ENCODE peak calls at places on chromosomes 3 and 15, in seven cellular contexts. One of them, this sample, is unnamed.

GRCh38 chr15:90823455-90823974 is 44.9 kb upstream of the FURIN start:
- DNase-seq in psoas muscle: no peak
- DNase-seq in fibroblast of villous mesenchyme: no peak
- DNase-seq in BJ: no peak
- DNase-seq in right atrium auricular region: no peak
- DNase-seq in HepG2: no peak
- DNase-seq in brain microvascular endothelial cell: no peak
- DNase-seq in this sample: no peak

GRCh38 chr3:123448503-123449091 is at the start of gene ADCY5:
- DNase-seq in psoas muscle: peak
- DNase-seq in fibroblast of villous mesenchyme: peak
- DNase-seq in BJ: no peak
- DNase-seq in right atrium auricular region: no peak
- DNase-seq in HepG2: no peak
- DNase-seq in brain microvascular endothelial cell: no peak
- DNase-seq in this sample: no peak

GRCh38 chr3:111845996-111846395 is 13.1 kb upstream of the PHLDB2 start:
- DNase-seq in psoas muscle: no peak
- DNase-seq in fibroblast of villous mesenchyme: peak
- DNase-seq in BJ: no peak
- DNase-seq in right atrium auricular region: no peak
- DNase-seq in HepG2: no peak
- DNase-seq in brain microvascular endothelial cell: peak
- DNase-seq in this sample: peak

GRCh38 chr3:60146121-60146520 is 1096.3 kb upstream of the CFAP20DC start:
- DNase-seq in psoas muscle: no peak
- DNase-seq in fibroblast of villous mesenchyme: no peak
- DNase-seq in BJ: no peak
- DNase-seq in right atrium auricular region: no peak
- DNase-seq in HepG2: no peak
- DNase-seq in brain microvascular endothelial cell: no peak
- DNase-seq in this sample: no peak

GRCh38 chr15:79811406-79812405 is 85.1 kb downstream of the MTHFS start:
- DNase-seq in psoas muscle: peak
- DNase-seq in fibroblast of villous mesenchyme: peak
- DNase-seq in BJ: no peak
- DNase-seq in right atrium auricular region: peak
- DNase-seq in HepG2: no peak
- DNase-seq in brain microvascular endothelial cell: no peak
- DNase-seq in this sample: peak

GRCh38 chr15:89090791-89091666 is 2.8 kb downstream of the ABHD2 start:
- DNase-seq in psoas muscle: peak
- DNase-seq in fibroblast of villous mesenchyme: peak
- DNase-seq in BJ: peak
- DNase-seq in right atrium auricular region: peak
- DNase-seq in HepG2: no peak
- DNase-seq in brain microvascular endothelial cell: peak
- DNase-seq in this sample: peak

GRCh38 chr3:134077649-134078081 is 47.9 kb upstream of the SLCO2A1 start:
- DNase-seq in psoas muscle: no peak
- DNase-seq in fibroblast of villous mesenchyme: no peak
- DNase-seq in BJ: no peak
- DNase-seq in right atrium auricular region: no peak
- DNase-seq in HepG2: no peak
- DNase-seq in brain microvascular endothelial cell: no peak
- DNase-seq in this sample: no peak

GRCh38 chr3:138898301-138898700 is 48.6 kb downstream of the FOXL2 start:
- DNase-seq in psoas muscle: no peak
- DNase-seq in fibroblast of villous mesenchyme: peak
- DNase-seq in BJ: peak
- DNase-seq in right atrium auricular region: no peak
- DNase-seq in HepG2: no peak
- DNase-seq in brain microvascular endothelial cell: peak
- DNase-seq in this sample: peak

GRCh38 chr3:179701176-179701827 is 48.5 kb downstream of the USP13 start:
- DNase-seq in psoas muscle: no peak
- DNase-seq in fibroblast of villous mesenchyme: no peak
- DNase-seq in BJ: no peak
- DNase-seq in right atrium auricular region: no peak
- DNase-seq in HepG2: no peak
- DNase-seq in brain microvascular endothelial cell: no peak
- DNase-seq in this sample: no peak
- H3K4me3 ChIP-seq in psoas muscle: no peak
- H3K4me3 ChIP-seq in fibroblast of villous mesenchyme: no peak
- H3K4me3 ChIP-seq in BJ: no peak
- H3K4me3 ChIP-seq in right atrium auricular region: no peak
- H3K4me3 ChIP-seq in HepG2: no peak
- H3K4me3 ChIP-seq in brain microvascular endothelial cell: no peak
- H3K4me3 ChIP-seq in this sample: no peak

DNA sequence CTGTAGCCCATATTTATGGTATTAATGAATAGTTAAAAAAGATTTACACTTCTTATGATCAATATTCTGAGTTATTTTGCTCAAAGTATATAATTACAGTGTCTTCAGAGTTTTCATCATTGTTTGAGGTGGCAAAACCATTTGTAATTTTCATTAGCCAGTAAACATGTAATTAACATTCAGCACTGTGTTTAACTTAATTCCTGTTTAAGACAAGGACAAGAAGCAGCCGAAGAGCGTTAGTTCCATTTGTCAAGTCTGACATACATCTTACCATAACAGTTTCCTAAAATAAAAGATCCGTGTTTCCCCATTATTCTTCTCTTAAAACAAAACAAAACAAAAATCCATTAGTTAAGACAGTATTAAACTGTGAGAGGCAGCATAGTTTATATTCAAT is 5.6 kb upstream of the NR2F2 start:
- DNase-seq in psoas muscle: no peak
- DNase-seq in fibroblast of villous mesenchyme: peak
- DNase-seq in BJ: no peak
- DNase-seq in right atrium auricular region: no peak
- DNase-seq in HepG2: no peak
- DNase-seq in brain microvascular endothelial cell: no peak
- DNase-seq in this sample: no peak
- H3K4me3 ChIP-seq in psoas muscle: peak
- H3K4me3 ChIP-seq in fibroblast of villous mesenchyme: peak
- H3K4me3 ChIP-seq in BJ: peak
- H3K4me3 ChIP-seq in right atrium auricular region: peak
- H3K4me3 ChIP-seq in HepG2: no peak
- H3K4me3 ChIP-seq in brain microvascular endothelial cell: peak
- H3K4me3 ChIP-seq in this sample: peak

GRCh38 chr3:102037791-102038190 is 188.5 kb downstream of the NFKBIZ start:
- DNase-seq in psoas muscle: no peak
- DNase-seq in fibroblast of villous mesenchyme: no peak
- DNase-seq in BJ: no peak
- DNase-seq in right atrium auricular region: no peak
- DNase-seq in HepG2: no peak
- DNase-seq in brain microvascular endothelial cell: no peak
- DNase-seq in this sample: no peak
- H3K4me3 ChIP-seq in psoas muscle: no peak
- H3K4me3 ChIP-seq in fibroblast of villous mesenchyme: no peak
- H3K4me3 ChIP-seq in BJ: no peak
- H3K4me3 ChIP-seq in right atrium auricular region: no peak
- H3K4me3 ChIP-seq in HepG2: no peak
- H3K4me3 ChIP-seq in brain microvascular endothelial cell: no peak
- H3K4me3 ChIP-seq in this sample: no peak

GRCh38 chr3:46933261-46933660 is 43.3 kb downstream of the CCDC12 start:
- DNase-seq in psoas muscle: peak
- DNase-seq in fibroblast of villous mesenchyme: no peak
- DNase-seq in BJ: no peak
- DNase-seq in right atrium auricular region: no peak
- DNase-seq in HepG2: no peak
- DNase-seq in brain microvascular endothelial cell: no peak
- DNase-seq in this sample: no peak
- H3K4me3 ChIP-seq in psoas muscle: no peak
- H3K4me3 ChIP-seq in fibroblast of villous mesenchyme: no peak
- H3K4me3 ChIP-seq in BJ: no peak
- H3K4me3 ChIP-seq in right atrium auricular region: no peak
- H3K4me3 ChIP-seq in HepG2: no peak
- H3K4me3 ChIP-seq in brain microvascular endothelial cell: no peak
- H3K4me3 ChIP-seq in this sample: no peak

DNA sequence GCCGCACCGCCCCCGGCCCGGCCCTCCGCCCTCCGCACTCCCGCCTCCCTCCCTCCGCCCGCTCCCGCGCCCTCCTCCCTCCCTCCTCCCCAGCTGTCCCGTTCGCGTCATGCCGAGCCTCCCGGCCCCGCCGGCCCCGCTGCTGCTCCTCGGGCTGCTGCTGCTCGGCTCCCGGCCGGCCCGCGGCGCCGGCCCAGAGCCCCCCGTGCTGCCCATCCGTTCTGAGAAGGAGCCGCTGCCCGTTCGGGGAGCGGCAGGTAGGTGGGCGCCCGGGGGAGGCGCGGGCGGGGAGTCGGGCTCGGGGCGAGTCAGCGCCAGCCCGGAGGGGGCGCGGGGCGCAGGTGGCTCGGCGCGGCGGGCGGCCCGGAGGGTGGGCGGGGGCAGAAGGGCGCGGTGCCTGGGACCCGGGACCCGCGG is 364 bp downstream of the CHRD start:
- DNase-seq in psoas muscle: peak
- DNase-seq in fibroblast of villous mesenchyme: peak
- DNase-seq in BJ: no peak
- DNase-seq in right atrium auricular region: no peak
- DNase-seq in HepG2: peak
- DNase-seq in brain microvascular endothelial cell: no peak
- DNase-seq in this sample: peak
- H3K4me3 ChIP-seq in psoas muscle: peak
- H3K4me3 ChIP-seq in fibroblast of villous mesenchyme: peak
- H3K4me3 ChIP-seq in BJ: peak
- H3K4me3 ChIP-seq in right atrium auricular region: peak
- H3K4me3 ChIP-seq in HepG2: peak
- H3K4me3 ChIP-seq in brain microvascular endothelial cell: no peak
- H3K4me3 ChIP-seq in this sample: peak

GRCh38 chr15:31236184-31237041 is 90.2 kb upstream of the KLF13 start:
- DNase-seq in psoas muscle: peak
- DNase-seq in fibroblast of villous mesenchyme: peak
- DNase-seq in BJ: peak
- DNase-seq in right atrium auricular region: peak
- DNase-seq in HepG2: peak
- DNase-seq in brain microvascular endothelial cell: peak
- DNase-seq in this sample: peak

GRCh38 chr15:31237042-31237324 is 89.7 kb upstream of the KLF13 start:
- DNase-seq in psoas muscle: no peak
- DNase-seq in fibroblast of villous mesenchyme: no peak
- DNase-seq in BJ: no peak
- DNase-seq in right atrium auricular region: no peak
- DNase-seq in HepG2: no peak
- DNase-seq in brain microvascular endothelial cell: no peak
- DNase-seq in this sample: no peak

GRCh38 chr15:31238369-31238768 is 88.3 kb upstream of the KLF13 start:
- DNase-seq in psoas muscle: no peak
- DNase-seq in fibroblast of villous mesenchyme: no peak
- DNase-seq in BJ: no peak
- DNase-seq in right atrium auricular region: no peak
- DNase-seq in HepG2: no peak
- DNase-seq in brain microvascular endothelial cell: no peak
- DNase-seq in this sample: no peak

GRCh38 chr15:31235298-31236183 is 91.1 kb upstream of the KLF13 start:
- DNase-seq in psoas muscle: no peak
- DNase-seq in fibroblast of villous mesenchyme: peak
- DNase-seq in BJ: no peak
- DNase-seq in right atrium auricular region: peak
- DNase-seq in HepG2: no peak
- DNase-seq in brain microvascular endothelial cell: peak
- DNase-seq in this sample: peak

GRCh38 chr15:31234815-31235214 is 91.8 kb upstream of the KLF13 start:
- DNase-seq in psoas muscle: no peak
- DNase-seq in fibroblast of villous mesenchyme: no peak
- DNase-seq in BJ: no peak
- DNase-seq in right atrium auricular region: no peak
- DNase-seq in HepG2: no peak
- DNase-seq in brain microvascular endothelial cell: no peak
- DNase-seq in this sample: no peak
- H3K4me3 ChIP-seq in psoas muscle: no peak
- H3K4me3 ChIP-seq in fibroblast of villous mesenchyme: no peak
- H3K4me3 ChIP-seq in BJ: no peak
- H3K4me3 ChIP-seq in right atrium auricular region: no peak
- H3K4me3 ChIP-seq in HepG2: no peak
- H3K4me3 ChIP-seq in brain microvascular endothelial cell: no peak
- H3K4me3 ChIP-seq in this sample: no peak

GRCh38 chr3:147391726-147392082 is 14.6 kb downstream of the ZIC4 start:
- DNase-seq in psoas muscle: no peak
- DNase-seq in fibroblast of villous mesenchyme: no peak
- DNase-seq in BJ: peak
- DNase-seq in right atrium auricular region: no peak
- DNase-seq in HepG2: no peak
- DNase-seq in brain microvascular endothelial cell: no peak
- DNase-seq in this sample: no peak

GRCh38 chr3:147393261-147393964 is 12.9 kb downstream of the ZIC4 start:
- DNase-seq in psoas muscle: peak
- DNase-seq in fibroblast of villous mesenchyme: no peak
- DNase-seq in BJ: no peak
- DNase-seq in right atrium auricular region: no peak
- DNase-seq in HepG2: no peak
- DNase-seq in brain microvascular endothelial cell: no peak
- DNase-seq in this sample: no peak

GRCh38 chr3:147394168-147394941 is 12.0 kb downstream of the ZIC4 start:
- DNase-seq in psoas muscle: no peak
- DNase-seq in fibroblast of villous mesenchyme: no peak
- DNase-seq in BJ: no peak
- DNase-seq in right atrium auricular region: no peak
- DNase-seq in HepG2: no peak
- DNase-seq in brain microvascular endothelial cell: no peak
- DNase-seq in this sample: no peak

GRCh38 chr3:147390589-147391569 is 15.5 kb downstream of the ZIC4 start:
- DNase-seq in psoas muscle: no peak
- DNase-seq in fibroblast of villous mesenchyme: no peak
- DNase-seq in BJ: no peak
- DNase-seq in right atrium auricular region: no peak
- DNase-seq in HepG2: no peak
- DNase-seq in brain microvascular endothelial cell: no peak
- DNase-seq in this sample: no peak

DNA sequence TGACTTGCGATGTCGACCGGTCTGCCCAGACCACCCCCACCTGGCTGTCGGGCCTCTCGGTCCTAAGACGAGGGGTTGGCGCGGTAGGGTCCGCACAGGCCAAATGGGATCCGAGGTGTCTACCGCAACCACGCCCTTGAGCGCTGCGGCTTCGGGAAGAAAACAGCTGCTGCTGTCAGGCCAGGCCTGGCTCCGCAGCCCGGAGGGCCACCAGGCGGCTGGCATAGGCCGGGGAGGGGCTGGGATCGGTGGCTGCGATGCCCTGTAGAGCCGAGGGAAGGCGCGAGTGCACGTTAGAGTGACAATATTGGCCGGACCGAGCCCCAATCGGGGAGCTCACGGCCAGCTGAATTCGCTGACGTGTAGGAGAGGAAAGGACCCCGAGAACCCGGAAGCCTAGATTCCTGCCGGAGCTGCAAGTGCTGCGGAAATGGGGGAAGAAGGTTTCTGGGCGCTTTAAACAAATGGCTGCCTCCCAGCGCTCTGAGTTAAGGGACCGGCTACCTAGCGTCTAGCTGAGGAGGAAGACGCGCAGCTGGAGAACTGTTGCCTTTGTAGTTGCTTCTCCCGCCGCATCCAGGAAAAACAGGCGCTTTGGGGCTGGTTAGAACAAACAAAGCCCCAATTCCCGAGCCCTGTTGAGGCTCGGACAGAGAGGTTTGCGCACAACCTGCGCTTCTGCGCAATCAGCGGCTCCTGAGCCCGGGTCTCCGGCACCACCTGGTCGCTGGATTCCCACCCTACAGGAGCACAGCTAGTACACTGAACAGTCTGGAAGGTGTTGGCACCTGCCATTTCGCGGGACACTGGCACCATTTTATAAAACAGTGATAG is 14.0 kb downstream of the ZIC4 start:
- DNase-seq in psoas muscle: peak
- DNase-seq in fibroblast of villous mesenchyme: no peak
- DNase-seq in BJ: peak
- DNase-seq in right atrium auricular region: no peak
- DNase-seq in HepG2: no peak
- DNase-seq in brain microvascular endothelial cell: peak
- DNase-seq in this sample: no peak
- H3K4me3 ChIP-seq in psoas muscle: peak
- H3K4me3 ChIP-seq in fibroblast of villous mesenchyme: no peak
- H3K4me3 ChIP-seq in BJ: peak
- H3K4me3 ChIP-seq in right atrium auricular region: peak
- H3K4me3 ChIP-seq in HepG2: no peak
- H3K4me3 ChIP-seq in brain microvascular endothelial cell: peak
- H3K4me3 ChIP-seq in this sample: no peak